ENCODE peak calls at places on chromosome 21, in ten cellular contexts. W is GM10248, A is Calu3, J is osteocyte, C is bronchial epithelial cell, R is brain microvascular endothelial cell, E is spleen, L is suprapubic skin, N is WERI-Rb-1, G is upper lobe of right lung. K is an unnamed sample.

GRCh38 chr21:17003221-17003620 is 509.6 kb upstream of the CXADR start:
- DNase-seq in W (no peak), A (no peak), J (no peak), C (peak; percentile 48), R (peak; percentile 14), E (no peak), L (no peak), N (no peak), G (no peak), K (no peak)

GRCh38 chr21:46149205-46149901 is 6.0 kb downstream of the FTCD start:
- DNase-seq in W (no peak), A (no peak), J (no peak), C (no peak), R (no peak), E (peak; percentile 70), L (peak; percentile 47), N (no peak), G (peak; percentile 44), K (peak; percentile 12)

GRCh38 chr21:31860851-31861250 is 12.0 kb upstream of the HUNK start:
- DNase-seq in W (no peak), A (no peak), J (peak; percentile 11), C (no peak), R (no peak), E (no peak), L (no peak), N (no peak), G (no peak), K (no peak)

GRCh38 chr21:32306021-32306780 is 7.5 kb downstream of the MRAP start:
- DNase-seq in W (no peak), A (no peak), J (no peak), C (no peak), R (peak; percentile 3), E (no peak), L (no peak), N (peak; percentile 50), G (no peak), K (no peak)

GRCh38 chr21:14088391-14088790 is 122.4 kb downstream of the LIPI start:
- DNase-seq in W (no peak), A (no peak), J (no peak), C (no peak), R (no peak), E (no peak), L (no peak), N (no peak), G (no peak), K (no peak)

GRCh38 chr21:46111857-46112730 is 14.2 kb downstream of the COL6A2 start:
- DNase-seq in W (no peak), A (no peak), J (peak; percentile 84), C (no peak), R (no peak), E (peak; percentile 61), L (peak; percentile 60), N (no peak), G (peak; percentile 62), K (peak; percentile 42)

GRCh38 chr21:46113497-46114176 is 15.7 kb downstream of the COL6A2 start:
- DNase-seq in W (no peak), A (no peak), J (peak; percentile 48), C (no peak), R (no peak), E (no peak), L (peak; percentile 41), N (no peak), G (no peak), K (peak; percentile 14)

GRCh38 chr21:37341254-37341960 is 25.2 kb upstream of the DYRK1A start:
- DNase-seq in W (no peak), A (no peak), J (no peak), C (no peak), R (no peak), E (no peak), L (no peak), N (no peak), G (no peak), K (no peak)

GRCh38 chr21:45972353-45972715 is 9.2 kb upstream of the COL6A1 start:
- DNase-seq in W (no peak), A (no peak), J (no peak), C (no peak), R (no peak), E (peak; percentile 75), L (peak; percentile 74), N (peak; percentile 11), G (peak; percentile 66), K (peak; percentile 63)

GRCh38 chr21:15752763-15753407 is 23.1 kb downstream of the USP25 start:
- DNase-seq in W (no peak), A (no peak), J (no peak), C (peak; percentile 58), R (no peak), E (no peak), L (no peak), N (no peak), G (no peak), K (no peak)

GRCh38 chr21:32185103-32185502 is 93.7 kb downstream of the MIS18A start:
- DNase-seq in W (no peak), A (no peak), J (peak; percentile 51), C (no peak), R (no peak), E (no peak), L (no peak), N (no peak), G (no peak), K (no peak)

GRCh38 chr21:20016431-20017005 is 981.7 kb upstream of the NCAM2 start:
- DNase-seq in W (no peak), A (no peak), J (no peak), C (no peak), R (no peak), E (no peak), L (no peak), N (no peak), G (no peak), K (no peak)

GRCh38 chr21:31557421-31557955 is 102.0 kb upstream of the SOD1 start:
- DNase-seq in W (no peak), A (no peak), J (no peak), C (no peak), R (no peak), E (peak; percentile 76), L (no peak), N (peak; percentile 46), G (peak; percentile 47), K (no peak)

GRCh38 chr21:21860888-21861287 is 862.7 kb downstream of the NCAM2 start:
- DNase-seq in W (no peak), A (no peak), J (no peak), C (peak; percentile 0), R (no peak), E (no peak), L (no peak), N (no peak), G (no peak), K (no peak)

GRCh38 chr21:25871566-25871965 is 136.8 kb downstream of the GABPA start:
- DNase-seq in W (no peak), A (peak; percentile 9), J (no peak), C (peak; percentile 21), R (no peak), E (no peak), L (no peak), N (peak; percentile 33), G (no peak), K (no peak)

GRCh38 chr21:43702785-43703067 is 16.2 kb upstream of the PDXK start:
- DNase-seq in W (no peak), A (no peak), J (no peak), C (peak; percentile 35), R (peak; percentile 49), E (no peak), L (no peak), N (no peak), G (no peak), K (no peak)

GRCh38 chr21:26920055-26920454 is 46.8 kb downstream of the ADAMTS5 start:
- DNase-seq in W (no peak), A (no peak), J (no peak), C (peak; percentile 37), R (no peak), E (no peak), L (no peak), N (no peak), G (no peak), K (no peak)

GRCh38 chr21:42069327-42069726 is 1.8 kb upstream of the UMODL1 start:
- DNase-seq in W (no peak), A (no peak), J (no peak), C (no peak), R (no peak), E (no peak), L (no peak), N (no peak), G (no peak), K (no peak)
- TF ChIP-seq CTCF in W (no peak), A (no peak), J (no peak), C (no peak), R (no peak), E (no peak), L (no peak), N (no peak), G (no peak), K (no peak)

DNA sequence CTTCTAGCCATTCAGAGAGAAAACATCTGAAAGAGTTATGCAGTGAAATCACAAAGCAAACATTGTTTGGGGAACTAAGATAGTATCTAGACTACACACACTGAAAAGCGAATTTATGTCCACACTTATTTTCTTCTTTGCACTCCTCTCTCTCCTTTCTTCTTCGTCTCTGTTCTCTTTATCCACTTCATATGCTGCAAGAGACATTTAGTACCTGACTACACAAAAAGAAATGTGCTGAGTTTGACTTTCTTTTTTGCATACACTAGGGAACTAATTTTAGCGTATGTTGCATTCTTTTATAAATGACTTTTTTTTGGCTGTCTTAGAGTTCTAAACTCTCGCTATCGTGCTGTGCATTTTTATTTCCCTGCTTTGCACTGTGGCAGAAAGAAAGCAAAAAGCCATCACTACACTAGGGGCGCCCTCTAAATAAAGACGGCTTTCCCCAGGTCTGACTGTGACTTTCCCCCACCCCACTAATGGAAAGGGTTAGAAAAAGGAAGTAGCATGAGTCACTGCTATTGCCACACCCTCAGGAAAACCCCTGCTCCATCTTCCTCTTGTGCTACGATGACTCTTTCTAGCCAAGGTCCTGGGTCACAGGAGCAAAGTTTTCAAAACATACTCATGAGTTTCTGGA is 65.7 kb downstream of the MAP3K7CL start:
- DNase-seq in W (peak; percentile 82), A (peak; percentile 76), J (no peak), C (peak; percentile 96), R (peak; percentile 95), E (no peak), L (peak; percentile 78), N (no peak), G (no peak), K (peak; percentile 41)
- TF ChIP-seq CTCF in W (peak; percentile 50), A (peak; percentile 31), J (peak; percentile 50), C (peak; percentile 39), R (peak; percentile 74), E (peak; percentile 57), L (peak; percentile 16), N (no peak), G (peak; percentile 45), K (no peak)

DNA sequence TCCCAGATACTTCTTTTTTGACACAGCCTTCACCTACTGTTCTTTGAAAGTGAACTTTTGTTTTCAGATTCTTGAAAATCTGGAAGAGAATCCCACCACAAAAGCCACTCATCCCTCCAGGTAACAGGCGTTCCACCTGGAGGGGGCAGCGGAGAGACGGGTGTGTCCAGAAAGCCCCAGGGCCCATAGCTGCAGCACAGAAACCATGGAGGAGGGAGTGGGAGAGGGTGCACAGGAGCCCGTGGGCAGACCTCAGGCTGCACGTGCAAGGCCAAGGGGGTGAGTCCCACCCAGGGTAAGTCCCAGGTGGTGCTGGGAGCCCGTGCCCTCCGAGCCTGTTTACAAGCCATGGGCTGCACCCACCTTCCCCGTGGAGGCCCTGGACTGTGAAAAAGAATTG is 86.5 kb downstream of the PSMG1 start:
- DNase-seq in W (no peak), A (no peak), J (no peak), C (no peak), R (no peak), E (no peak), L (no peak), N (peak; percentile 24), G (no peak), K (no peak)
- TF ChIP-seq CTCF in W (no peak), A (no peak), J (no peak), C (no peak), R (peak; percentile 32), E (no peak), L (no peak), N (peak; percentile 37), G (no peak), K (no peak)

GRCh38 chr21:36039861-36040260 is 20.5 kb downstream of the SETD4 start:
- DNase-seq in W (no peak), A (no peak), J (no peak), C (no peak), R (no peak), E (no peak), L (no peak), N (no peak), G (no peak), K (no peak)
- TF ChIP-seq CTCF in W (no peak), A (no peak), J (no peak), C (no peak), R (no peak), E (no peak), L (no peak), N (no peak), G (no peak), K (no peak)

K was measured in ovary.